ENCODE peak calls at places on chromosome 18, in five cellular contexts. A is B cell, H is IMR-90, I is WERI-Rb-1, P is cardiac muscle cell. K is an unnamed sample.

GRCh38 chr18:57231846-57232245 is 85.0 kb downstream of the BOD1L2 start:
- DNase-seq in A (no peak), H (no peak), I (no peak), P (no peak), K (no peak)

GRCh38 chr18:31241900-31242409 is 76.0 kb upstream of the DSG1 start:
- DNase-seq in A (no peak), H (peak; percentile 16), I (peak; percentile 11), P (peak; percentile 39), K (no peak)

GRCh38 chr18:3867768-3868445 is 417.9 kb downstream of the TGIF1 start:
- DNase-seq in A (no peak), H (no peak), I (no peak), P (no peak), K (no peak)

GRCh38 chr18:13560306-13560705 is 166.1 kb downstream of the FAM210A start:
- DNase-seq in A (no peak), H (no peak), I (no peak), P (no peak), K (no peak)

GRCh38 chr18:36187826-36188721 is 777 bp downstream of the MOCOS start:
- DNase-seq in A (no peak), H (peak; percentile 19), I (no peak), P (no peak), K (peak; percentile 35)

GRCh38 chr18:50866765-50867164 is 12.2 kb upstream of the ME2 start:
- DNase-seq in A (no peak), H (no peak), I (no peak), P (no peak), K (peak; percentile 39)

GRCh38 chr18:37006742-37007141 is 177.8 kb downstream of the KIAA1328 start:
- DNase-seq in A (no peak), H (no peak), I (no peak), P (no peak), K (peak; percentile 18)

GRCh38 chr18:12946549-12947354 is 1.1 kb upstream of the SEH1L start:
- DNase-seq in A (no peak), H (peak; percentile 89), I (peak; percentile 27), P (peak; percentile 69), K (no peak)

GRCh38 chr18:2096581-2096980 is 474.7 kb downstream of the METTL4 start:
- DNase-seq in A (no peak), H (no peak), I (no peak), P (no peak), K (no peak)

GRCh38 chr18:36372902-36373301 is 75.4 kb downstream of the FHOD3 start:
- DNase-seq in A (no peak), H (peak; percentile 85), I (no peak), P (no peak), K (no peak)

GRCh38 chr18:69889009-69889408 is 58.7 kb downstream of the CD226 start:
- DNase-seq in A (no peak), H (no peak), I (no peak), P (no peak), K (peak; percentile 28)

GRCh38 chr18:21330122-21330701 is 88.2 kb downstream of the GREB1L start:
- DNase-seq in A (no peak), H (no peak), I (no peak), P (peak; percentile 11), K (no peak)

GRCh38 chr18:67485655-67486054 is 30.9 kb downstream of the DSEL start:
- DNase-seq in A (no peak), H (no peak), I (no peak), P (no peak), K (no peak)

GRCh38 chr18:48539406-48540328 is 836 bp downstream of the CTIF start:
- DNase-seq in A (no peak), H (peak; percentile 59), I (peak; percentile 63), P (peak; percentile 72), K (peak; percentile 60)

GRCh38 chr18:69956655-69957054 is 9.0 kb upstream of the CD226 start:
- DNase-seq in A (no peak), H (no peak), I (no peak), P (no peak), K (no peak)

GRCh38 chr18:50602466-50602865 is 42.6 kb downstream of the MAPK4 start:
- DNase-seq in A (no peak), H (no peak), I (no peak), P (no peak), K (no peak)

GRCh38 chr18:32769242-32770180 is 3.3 kb downstream of the KLHL14 start:
- DNase-seq in A (no peak), H (no peak), I (peak; percentile 20), P (peak; percentile 55), K (peak; percentile 43)

GRCh38 chr18:13110559-13110958 is 108.0 kb upstream of the LDLRAD4 start:
- DNase-seq in A (no peak), H (no peak), I (no peak), P (no peak), K (no peak)

GRCh38 chr18:69787825-69788547 is 159.7 kb downstream of the CD226 start:
- DNase-seq in A (no peak), H (peak; percentile 83), I (no peak), P (no peak), K (no peak)

GRCh38 chr18:40006553-40007073 is 1948.4 kb upstream of the PIK3C3 start:
- DNase-seq in A (no peak), H (no peak), I (no peak), P (peak; percentile 7), K (no peak)

GRCh38 chr18:12017079-12017478 is 35.8 kb downstream of the IMPA2 start:
- DNase-seq in A (no peak), H (no peak), I (no peak), P (no peak), K (no peak)

GRCh38 chr18:8701546-8702118 is 3.7 kb upstream of the MTCL1 start:
- DNase-seq in A (no peak), H (peak; percentile 91), I (no peak), P (no peak), K (no peak)

GRCh38 chr18:46632401-46633089 is 24.5 kb downstream of the LOXHD1 start:
- DNase-seq in A (no peak), H (peak; percentile 17), I (no peak), P (no peak), K (no peak)

GRCh38 chr18:75351409-75351808 is 76.1 kb downstream of the SMIM21 start:
- DNase-seq in A (no peak), H (no peak), I (no peak), P (no peak), K (no peak)

GRCh38 chr18:62030091-62030985 is 137.5 kb upstream of the RNF152 start:
- DNase-seq in A (no peak), H (no peak), I (no peak), P (no peak), K (no peak)

GRCh38 chr18:6712401-6712800 is 17.1 kb upstream of the ARHGAP28 start:
- DNase-seq in A (no peak), H (no peak), I (no peak), P (no peak), K (no peak)
- TF ChIP-seq CTCF in A (no peak), H (no peak), I (no peak), P (no peak), K (no peak)

DNA sequence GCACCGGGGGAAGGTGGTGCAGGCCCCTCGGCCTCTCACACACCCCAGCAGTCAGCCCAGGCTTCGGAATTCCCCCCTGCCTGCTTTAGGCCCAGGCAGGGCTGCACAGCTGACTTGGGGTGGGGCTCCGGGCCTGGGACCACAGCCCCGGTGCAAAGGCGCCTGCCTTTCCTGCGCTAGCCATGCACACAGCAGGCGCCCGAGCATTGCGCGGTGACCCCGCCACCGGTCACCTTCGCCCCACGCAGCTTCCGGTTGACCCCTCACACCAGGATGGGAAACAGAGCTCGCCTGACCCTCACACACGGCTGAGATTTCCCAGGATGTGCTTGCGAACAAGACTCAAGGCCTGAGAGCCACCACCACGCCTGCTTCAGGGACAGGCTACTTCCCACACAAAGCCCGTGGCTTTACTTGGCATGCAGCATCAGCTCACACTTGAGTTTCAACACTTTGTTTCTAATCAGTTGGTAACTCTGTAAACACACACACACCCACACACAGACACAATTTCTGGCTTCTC is 46.0 kb downstream of the SLC66A2 start:
- DNase-seq in A (no peak), H (peak; percentile 54), I (peak; percentile 7), P (no peak), K (peak; percentile 37)
- TF ChIP-seq CTCF in A (no peak), H (no peak), I (no peak), P (no peak), K (no peak)

GRCh38 chr18:41504316-41504715 is 450.7 kb upstream of the PIK3C3 start:
- DNase-seq in A (no peak), H (no peak), I (no peak), P (no peak), K (no peak)

GRCh38 chr18:41499345-41499744 is 455.7 kb upstream of the PIK3C3 start:
- DNase-seq in A (no peak), H (no peak), I (no peak), P (no peak), K (no peak)

DNA sequence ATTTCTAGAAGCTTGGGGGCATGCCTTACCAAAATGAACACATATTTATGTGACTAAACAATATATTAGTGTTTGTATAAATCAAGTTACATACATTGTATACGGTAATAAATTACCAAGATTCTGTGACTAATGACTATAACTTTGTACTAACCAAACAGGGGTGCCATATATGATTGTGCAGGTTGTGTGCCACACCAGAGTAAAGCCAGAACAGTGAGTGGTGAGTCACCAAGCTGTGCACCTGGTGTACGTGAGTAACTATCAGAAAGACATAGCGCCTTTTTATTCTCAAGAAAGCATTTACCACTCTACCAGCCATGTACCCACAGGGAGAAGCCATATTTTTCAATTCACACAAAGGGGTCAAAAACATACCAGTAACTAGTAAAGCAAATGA is 453.2 kb upstream of the PIK3C3 start:
- DNase-seq in A (no peak), H (no peak), I (no peak), P (no peak), K (no peak)
- TF ChIP-seq CTCF in A (no peak), H (no peak), I (no peak), P (no peak), K (no peak)

GRCh38 chr18:77131652-77132368 is 773 bp downstream of the MBP start:
- DNase-seq in A (peak; percentile 64), H (no peak), I (no peak), P (peak; percentile 42), K (peak; percentile 85)

GRCh38 chr18:77129150-77129551 is 3.4 kb downstream of the MBP start:
- DNase-seq in A (no peak), H (peak; percentile 68), I (no peak), P (no peak), K (no peak)

GRCh38 chr18:77131100-77131651 is 1.4 kb downstream of the MBP start:
- DNase-seq in A (no peak), H (no peak), I (no peak), P (no peak), K (peak; percentile 57)

GRCh38 chr18:77132369-77133050 is at the start of gene MBP:
- DNase-seq in A (peak; percentile 69), H (no peak), I (no peak), P (peak; percentile 53), K (peak; percentile 89)

DNA sequence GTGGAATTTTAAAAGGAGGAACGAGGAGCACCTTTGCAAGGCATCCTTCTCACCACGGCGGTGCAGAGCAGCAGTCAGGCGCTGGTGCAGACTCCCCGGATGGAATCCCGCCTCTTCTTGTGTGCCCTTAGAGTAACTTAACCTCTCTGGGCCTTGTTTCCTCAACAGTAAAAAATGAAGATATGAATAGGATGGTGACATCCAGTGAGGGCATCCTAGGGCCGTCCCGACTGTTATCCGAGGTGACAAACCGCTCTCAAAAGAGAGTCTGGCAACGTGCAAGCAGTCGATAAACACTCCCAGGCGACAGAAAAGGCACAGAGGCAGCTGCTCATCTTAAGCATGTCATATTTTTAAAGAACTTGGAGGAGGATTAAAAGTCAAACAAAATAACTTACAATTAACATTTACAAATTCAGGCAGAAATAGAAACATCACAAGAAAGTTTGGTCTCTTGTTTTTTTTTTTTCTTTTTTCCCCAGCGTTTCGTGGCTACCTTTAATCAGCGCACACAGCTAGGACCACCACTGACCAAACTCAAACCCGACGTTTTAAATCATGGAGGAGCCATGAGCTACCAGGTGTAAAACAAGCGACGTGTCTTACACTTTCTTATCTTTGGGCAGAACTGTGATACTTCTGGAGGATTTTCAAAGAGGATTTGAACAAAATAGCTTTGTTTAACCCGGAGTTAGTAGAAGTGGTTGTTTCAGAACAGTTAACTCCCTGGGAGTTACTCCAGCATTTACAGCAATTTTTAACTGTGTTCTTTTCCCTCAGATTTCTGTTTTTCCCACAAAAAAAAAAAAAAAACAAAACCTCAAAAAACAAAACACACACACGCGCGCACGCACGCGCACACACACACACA is 2.1 kb downstream of the MBP start:
- DNase-seq in A (no peak), H (no peak), I (no peak), P (no peak), K (no peak)
- TF ChIP-seq CTCF in A (no peak), H (no peak), I (no peak), P (no peak), K (no peak)

K was measured in GM20000.